ENCODE peak calls at places on chromosomes 3 and 15, in five cellular contexts. Y, S, C, F and N are unnamed samples.

GRCh38 chr3:46656778-46657556 is 36.5 kb downstream of the ALS2CL start:
- DNase-seq in C (no peak), F (no peak), Y (no peak), S (no peak), N (no peak)

GRCh38 chr15:58182460-58183163 is 44.4 kb downstream of the AQP9 start:
- DNase-seq in F (no peak), C (peak), S (no peak), Y (peak), N (peak)

GRCh38 chr15:99087405-99087943 is 17.4 kb upstream of the SYNM start:
- DNase-seq in Y (no peak), C (no peak), S (peak), F (no peak), N (no peak)

GRCh38 chr3:106811376-106811775 is 565.9 kb upstream of the CCDC54 start:
- DNase-seq in Y (peak), F (no peak), C (no peak), S (no peak), N (peak)

GRCh38 chr15:77354064-77354463 is 65.8 kb downstream of the PEAK1 start:
- DNase-seq in F (no peak), C (no peak), Y (no peak), S (no peak), N (no peak)

GRCh38 chr15:100668321-100668690 is 65.9 kb downstream of the ASB7 start:
- DNase-seq in S (peak), C (no peak), Y (peak), F (no peak), N (no peak)

GRCh38 chr3:193593666-193594025 is 638 bp downstream of the OPA1 start:
- DNase-seq in C (peak), F (no peak), S (no peak), Y (peak), N (peak)

GRCh38 chr3:134468519-134468918 is 17.3 kb downstream of the ANAPC13 start:
- DNase-seq in C (no peak), Y (no peak), S (no peak), F (no peak), N (no peak)

GRCh38 chr15:83515171-83515570 is 68.0 kb downstream of the SH3GL3 start:
- DNase-seq in S (no peak), C (no peak), F (no peak), Y (no peak), N (no peak)

GRCh38 chr15:29470311-29470710 is 200.7 kb upstream of the NSMCE3 start:
- DNase-seq in Y (no peak), C (no peak), F (peak), S (peak), N (no peak)

GRCh38 chr3:101518421-101518871 is 5.4 kb upstream of the SENP7 start:
- DNase-seq in C (no peak), Y (no peak), S (no peak), F (no peak), N (peak)

GRCh38 chr3:142354076-142354475 is 93.8 kb downstream of the XRN1 start:
- DNase-seq in S (no peak), C (no peak), Y (no peak), F (no peak), N (no peak)

GRCh38 chr3:97821413-97821809 is 400 bp upstream of the CRYBG3 start:
- DNase-seq in C (peak), Y (peak), F (peak), S (peak), N (no peak)

DNA sequence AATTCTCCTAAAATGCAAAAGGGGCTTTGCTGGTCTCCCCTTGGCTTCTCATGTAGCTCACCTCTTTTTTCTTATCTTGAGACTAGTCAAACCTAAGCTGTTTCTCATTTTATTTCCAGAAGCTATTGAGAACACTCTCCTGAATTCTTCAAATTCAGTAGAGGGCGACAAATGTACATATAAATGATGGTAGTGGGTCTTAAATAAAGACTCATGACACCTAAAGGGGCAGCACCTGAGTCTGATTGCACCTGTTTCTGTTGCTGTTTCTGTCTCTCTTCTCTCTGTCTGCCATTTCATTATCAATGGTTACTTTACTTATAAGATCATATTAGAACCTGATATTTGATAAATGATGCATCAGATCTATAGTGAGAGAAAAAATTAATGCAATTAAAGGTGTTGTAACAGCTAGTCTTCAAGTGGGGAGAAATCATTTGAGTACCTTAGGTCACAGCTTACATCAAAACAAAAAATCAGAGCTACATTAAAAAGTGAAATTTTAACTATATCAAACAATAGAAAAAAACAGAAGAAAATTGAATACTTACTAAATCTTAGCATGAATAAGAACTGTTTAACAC is 7.0 kb downstream of the ADIPOQ start:
- DNase-seq in C (peak), Y (no peak), S (no peak), F (no peak), N (peak)
- TF ChIP-seq CTCF in C (peak), Y (peak), S (no peak), F (peak), N (peak)

GRCh38 chr15:88705769-88706165 is 67.0 kb downstream of the ISG20 start:
- DNase-seq in Y (no peak), S (no peak), C (no peak), F (no peak), N (no peak)
- H3K4me3 ChIP-seq in Y (peak), S (peak), C (peak), F (no peak), N (peak)

DNA sequence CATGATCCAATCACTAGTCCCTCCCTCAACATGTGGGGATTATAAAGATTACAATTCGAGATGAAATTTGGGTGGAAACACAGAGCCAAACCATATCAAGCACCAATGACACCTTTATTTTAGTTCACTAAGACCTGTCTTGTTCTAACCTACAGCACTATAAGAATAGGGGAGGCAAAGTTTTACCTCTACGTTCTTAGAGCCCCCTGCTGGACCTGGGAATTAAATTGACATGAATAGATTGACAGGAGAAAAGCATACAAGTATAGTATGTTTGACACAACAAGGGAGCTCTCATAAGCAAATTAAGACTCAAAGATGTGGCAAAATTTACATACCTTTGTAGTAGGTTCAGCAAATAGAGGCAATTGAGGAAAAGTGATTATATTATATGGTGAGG is 974.4 kb upstream of the ALCAM start:
- DNase-seq in F (no peak), C (no peak), S (no peak), Y (no peak), N (no peak)
- TF ChIP-seq CTCF in F (no peak), C (no peak), S (no peak), Y (no peak), N (no peak)

DNA sequence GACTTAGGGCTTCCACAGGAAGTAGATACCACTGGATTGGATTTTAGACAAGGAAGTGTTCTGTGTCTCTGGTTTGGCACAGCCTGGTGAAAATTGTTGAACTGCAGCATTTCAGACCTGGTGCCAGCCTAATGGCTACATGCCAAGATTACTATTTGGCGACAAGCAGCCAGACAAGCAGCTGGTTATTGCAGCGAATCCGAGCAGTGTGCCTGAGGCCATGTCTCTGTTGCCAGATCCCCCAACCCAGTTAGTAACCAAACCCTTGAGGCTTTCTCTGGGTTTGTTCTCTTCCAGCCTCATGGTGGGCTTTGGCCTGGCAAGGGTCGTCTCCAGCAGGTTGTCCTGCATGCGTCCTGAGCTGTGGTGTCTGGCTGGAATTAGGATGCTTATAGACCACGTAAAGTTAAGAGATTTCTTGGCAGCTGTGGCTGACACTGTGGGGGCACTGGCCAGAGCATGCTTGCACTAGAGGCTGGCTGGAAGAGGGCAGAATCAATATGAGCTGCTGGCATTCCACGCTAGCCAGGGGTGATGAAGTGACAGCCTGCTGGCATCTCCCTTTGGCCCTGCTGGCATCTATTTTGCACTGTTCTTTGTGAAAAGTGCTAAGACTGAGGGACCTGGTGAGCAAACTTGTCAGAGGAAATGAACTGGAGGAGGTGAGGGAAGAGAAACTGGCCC is 172.5 kb downstream of the RBMS3 start:
- DNase-seq in S (peak), Y (no peak), F (no peak), C (no peak), N (no peak)
- H3K4me3 ChIP-seq in S (no peak), Y (no peak), F (no peak), C (no peak), N (no peak)

GRCh38 chr3:127781411-127782001 is 40.8 kb downstream of the MGLL start:
- DNase-seq in Y (peak), S (no peak), C (no peak), F (peak), N (peak)

GRCh38 chr3:127780536-127781400 is 41.5 kb downstream of the MGLL start:
- DNase-seq in C (no peak), F (no peak), S (no peak), Y (no peak), N (peak)

GRCh38 chr3:127784283-127784682 is 38.0 kb downstream of the MGLL start:
- DNase-seq in Y (no peak), S (no peak), F (peak), C (no peak), N (no peak)

GRCh38 chr3:127784865-127785710 is 37.2 kb downstream of the MGLL start:
- DNase-seq in S (no peak), F (peak), Y (no peak), C (no peak), N (no peak)

DNA sequence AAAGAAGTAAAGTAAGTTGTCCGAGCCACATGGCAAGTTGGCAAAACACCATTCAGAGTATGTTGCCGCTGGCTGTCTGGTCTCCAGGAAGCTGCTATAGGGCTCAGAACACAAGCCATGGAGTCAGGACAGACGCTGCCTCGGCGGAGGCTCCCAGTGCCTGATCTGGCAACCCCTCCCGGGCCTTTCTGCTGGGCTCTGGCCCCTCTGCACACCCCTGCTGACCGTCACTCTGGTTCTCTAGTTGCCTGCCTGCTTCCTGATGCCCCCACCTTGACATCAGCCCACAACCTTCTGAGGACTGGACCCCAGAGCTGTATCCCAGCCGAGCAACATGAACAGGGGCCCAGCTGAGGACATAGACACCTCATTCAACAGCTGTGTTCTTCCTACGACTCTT is 39.1 kb downstream of the MGLL start:
- DNase-seq in Y (no peak), C (no peak), S (no peak), F (peak), N (no peak)
- TF ChIP-seq CTCF in Y (no peak), C (no peak), S (no peak), F (no peak), N (no peak)

GRCh38 chr15:62391565-62392262 is 226.6 kb upstream of the C2CD4B start:
- DNase-seq in C (peak), F (peak), Y (peak), S (peak), N (peak)

GRCh38 chr15:62394079-62394478 is 229.0 kb upstream of the C2CD4B start:
- DNase-seq in S (no peak), F (no peak), C (no peak), Y (no peak), N (peak)

GRCh38 chr15:62390793-62391543 is 225.9 kb upstream of the C2CD4B start:
- DNase-seq in F (peak), C (peak), Y (peak), S (peak), N (peak)

GRCh38 chr15:62392411-62392810 is 227.3 kb upstream of the C2CD4B start:
- DNase-seq in S (no peak), F (no peak), C (peak), Y (peak), N (peak)

DNA sequence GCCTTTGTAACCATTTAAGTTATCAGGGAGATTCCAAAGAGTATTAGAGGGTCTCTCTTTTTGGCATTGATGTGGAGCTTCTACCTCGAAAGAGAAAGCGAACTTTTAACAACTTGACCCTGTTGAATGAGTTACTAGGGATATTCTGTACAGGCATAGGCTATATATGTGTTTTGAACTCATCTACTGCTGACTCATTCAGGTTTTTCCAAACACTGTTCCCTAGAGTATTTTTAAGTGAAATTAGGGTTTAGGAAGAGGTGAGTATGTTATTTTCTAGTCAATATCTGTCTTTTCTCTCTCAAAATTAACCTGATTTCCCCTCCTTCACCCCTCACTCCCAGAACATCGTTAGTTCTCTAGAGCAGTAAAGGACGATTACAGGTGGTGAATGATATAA is 228.1 kb upstream of the C2CD4B start:
- DNase-seq in F (no peak), S (no peak), C (no peak), Y (peak), N (no peak)
- H3K4me3 ChIP-seq in F (no peak), S (no peak), C (no peak), Y (peak), N (no peak)

GRCh38 chr15:41969851-41970431 is 2.4 kb downstream of the EHD4 start:
- DNase-seq in Y (no peak), S (peak), C (no peak), F (peak), N (no peak)

GRCh38 chr15:41970456-41970855 is 1.9 kb downstream of the EHD4 start:
- DNase-seq in Y (no peak), F (peak), C (no peak), S (peak), N (no peak)

GRCh38 chr15:41971089-41971892 is 1.1 kb downstream of the EHD4 start:
- DNase-seq in F (peak), Y (peak), S (peak), C (peak), N (peak)

GRCh38 chr15:41971893-41972340 is 440 bp downstream of the EHD4 start:
- DNase-seq in Y (no peak), S (peak), C (peak), F (no peak), N (no peak)

GRCh38 chr15:41972341-41973237 is at the start of gene EHD4:
- DNase-seq in F (peak), C (peak), Y (peak), S (peak), N (peak)
- TF ChIP-seq CTCF in F (no peak), C (peak), Y (peak), S (no peak), N (peak)

GRCh38 chr3:16050641-16051467 is 123.6 kb upstream of the GALNT15 start:
- DNase-seq in S (no peak), C (no peak), Y (no peak), F (peak), N (no peak)

GRCh38 chr3:16052964-16053363 is 121.5 kb upstream of the GALNT15 start:
- DNase-seq in Y (no peak), C (no peak), S (no peak), F (no peak), N (no peak)

GRCh38 chr3:16053794-16054193 is 120.7 kb upstream of the GALNT15 start:
- DNase-seq in C (no peak), S (no peak), Y (peak), F (no peak), N (no peak)

DNA sequence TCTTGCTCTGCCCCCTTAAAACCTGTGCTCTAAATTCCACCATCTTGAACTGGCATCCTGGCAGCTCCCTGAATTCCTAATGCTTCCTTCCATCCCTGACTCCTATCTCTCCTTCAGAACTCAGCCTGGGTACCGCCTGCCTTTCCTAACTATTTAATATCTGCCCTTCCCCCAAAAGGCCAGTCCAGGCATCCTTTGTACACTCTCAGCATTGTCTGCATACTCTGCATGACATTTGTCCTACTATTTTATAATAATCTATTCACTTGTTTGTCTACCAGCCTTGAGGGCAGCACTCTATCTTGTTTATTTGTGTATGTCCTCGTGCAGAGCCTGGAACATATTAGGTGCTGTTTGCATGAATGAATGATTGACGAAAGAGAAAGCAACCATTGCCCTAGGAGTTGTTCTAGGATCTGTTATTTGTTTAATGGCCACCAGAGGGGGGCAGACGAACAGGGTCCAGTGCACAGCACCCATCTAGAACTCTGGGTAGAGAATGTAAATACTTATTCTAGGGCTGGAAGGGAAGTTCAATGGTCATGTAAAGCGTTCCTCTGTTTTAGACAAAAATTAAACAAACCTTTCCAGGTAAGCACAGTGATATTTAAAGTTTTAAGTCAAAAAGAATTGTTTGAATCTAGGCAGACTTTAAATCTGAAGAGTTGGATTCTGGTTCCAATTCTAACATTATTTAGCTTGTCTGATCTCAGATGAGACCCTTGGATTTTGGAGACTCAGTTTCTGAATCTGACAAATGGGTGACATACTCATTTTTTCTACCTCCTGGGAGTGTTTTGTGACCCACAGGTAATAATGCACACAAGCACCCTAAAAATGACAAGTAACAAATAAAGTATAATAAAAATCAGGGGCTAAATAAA is 125.8 kb upstream of the GALNT15 start:
- DNase-seq in F (no peak), C (peak), S (no peak), Y (peak), N (peak)
- H3K4me3 ChIP-seq in F (no peak), C (no peak), S (no peak), Y (peak), N (no peak)

DNA sequence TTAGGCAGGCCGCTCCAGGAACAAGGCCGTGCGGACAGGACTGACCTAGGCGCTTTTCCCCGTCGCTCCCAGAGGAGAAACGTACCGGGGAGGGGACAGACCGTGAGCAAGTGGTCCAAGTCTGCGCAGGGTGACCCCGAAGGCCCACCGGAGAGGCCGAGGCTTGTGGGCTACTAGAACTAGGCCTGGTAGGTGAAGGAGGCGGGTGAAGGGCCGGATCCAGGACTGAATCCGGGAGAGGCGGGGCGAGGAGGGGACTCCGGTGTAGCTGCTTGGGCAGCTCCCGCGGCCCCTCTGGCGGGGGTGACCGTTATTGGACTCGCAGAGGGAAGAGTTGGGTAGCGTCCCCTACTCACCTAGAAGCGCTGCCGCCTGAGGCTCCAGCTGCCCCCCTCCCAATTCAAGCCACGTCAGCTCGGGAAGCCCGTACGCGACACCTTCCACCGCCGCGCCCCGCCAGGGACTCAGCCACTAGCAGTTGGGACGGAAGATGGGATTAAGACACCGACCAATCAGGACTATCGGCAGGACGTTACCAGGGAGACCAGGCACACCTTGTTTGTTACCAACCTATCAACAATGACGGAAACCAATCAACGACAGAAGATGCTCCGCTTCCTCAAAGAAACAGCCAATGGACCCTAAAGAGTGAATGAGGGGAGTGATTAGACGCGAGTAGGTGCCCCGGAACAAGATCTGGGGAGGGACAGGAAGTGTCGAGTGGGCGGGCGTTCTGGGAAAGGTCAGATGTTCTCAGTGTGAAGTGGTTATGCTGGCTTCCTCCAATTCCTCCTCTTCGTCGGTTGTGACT is at the start of gene GOLGB1:
- DNase-seq in F (peak), C (peak), Y (peak), S (peak), N (peak)
- TF ChIP-seq CTCF in F (no peak), C (no peak), Y (no peak), S (no peak), N (no peak)